ENCODE peak calls at places on chromosomes 12 and 14, in four cellular contexts. J, Y, M and S are unnamed samples.

GRCh38 chr12:131734336-131735152 is 23.7 kb downstream of the SFSWAP start:
- DNase-seq in J (no peak), Y (no peak), M (no peak), S (no peak)

GRCh38 chr14:44846232-44846824 is 115.4 kb downstream of the KLHL28 start:
- DNase-seq in J (peak; percentile 40), Y (no peak), M (peak; percentile 67), S (no peak)

GRCh38 chr12:96132819-96133218 is 61.4 kb upstream of the ELK3 start:
- DNase-seq in J (no peak), Y (no peak), M (no peak), S (no peak)

GRCh38 chr12:108519558-108519957 is 4.5 kb downstream of the FICD start:
- DNase-seq in J (no peak), Y (no peak), M (no peak), S (no peak)

GRCh38 chr14:97791072-97791471 is 993.9 kb downstream of the VRK1 start:
- DNase-seq in J (no peak), Y (no peak), M (no peak), S (no peak)

GRCh38 chr12:53827306-53827705 is 75.5 kb upstream of the CISTR start:
- DNase-seq in J (no peak), Y (no peak), M (no peak), S (no peak)

GRCh38 chr12:57128519-57129247 is 400 bp downstream of the LRP1 start:
- DNase-seq in J (no peak), Y (no peak), M (no peak), S (no peak)

GRCh38 chr14:105255021-105255507 is 6.7 kb downstream of the BTBD6 start:
- DNase-seq in J (peak; percentile 23), Y (no peak), M (peak; percentile 12), S (no peak)

GRCh38 chr12:109458771-109459208 is 18.3 kb downstream of the KCTD10 start:
- DNase-seq in J (peak; percentile 71), Y (no peak), M (peak; percentile 64), S (no peak)

GRCh38 chr12:85000766-85001165 is 35.3 kb downstream of the TSPAN19 start:
- DNase-seq in J (no peak), Y (no peak), M (no peak), S (no peak)

GRCh38 chr14:74566174-74567125 is 45.6 kb downstream of the LTBP2 start:
- DNase-seq in J (no peak), Y (peak; percentile 34), M (peak; percentile 57), S (no peak)

GRCh38 chr12:108310489-108310888 is 28.6 kb downstream of the CMKLR1 start:
- DNase-seq in J (peak; percentile 20), Y (no peak), M (peak; percentile 1), S (no peak)

GRCh38 chr12:50013361-50014147 is 11.7 kb downstream of the RACGAP1 start:
- DNase-seq in J (no peak), Y (no peak), M (no peak), S (no peak)

GRCh38 chr14:84750763-84751554 is 779.0 kb upstream of the FLRT2 start:
- DNase-seq in J (peak; percentile 81), Y (no peak), M (peak; percentile 33), S (peak; percentile 46)

GRCh38 chr12:111105294-111105693 is 184.9 kb upstream of the MYL2 start:
- DNase-seq in J (no peak), Y (no peak), M (no peak), S (no peak)

GRCh38 chr12:58727526-58727925 is 192.8 kb downstream of the LRIG3 start:
- DNase-seq in J (no peak), Y (no peak), M (peak; percentile 36), S (no peak)

GRCh38 chr14:67263499-67264149 is 22.4 kb downstream of the PALS1 start:
- DNase-seq in J (peak; percentile 78), Y (no peak), M (peak; percentile 73), S (no peak)

GRCh38 chr14:26598081-26598671 is 343 bp upstream of the NOVA1 start:
- DNase-seq in J (peak; percentile 90), Y (peak; percentile 83), M (peak; percentile 88), S (peak; percentile 84)

DNA sequence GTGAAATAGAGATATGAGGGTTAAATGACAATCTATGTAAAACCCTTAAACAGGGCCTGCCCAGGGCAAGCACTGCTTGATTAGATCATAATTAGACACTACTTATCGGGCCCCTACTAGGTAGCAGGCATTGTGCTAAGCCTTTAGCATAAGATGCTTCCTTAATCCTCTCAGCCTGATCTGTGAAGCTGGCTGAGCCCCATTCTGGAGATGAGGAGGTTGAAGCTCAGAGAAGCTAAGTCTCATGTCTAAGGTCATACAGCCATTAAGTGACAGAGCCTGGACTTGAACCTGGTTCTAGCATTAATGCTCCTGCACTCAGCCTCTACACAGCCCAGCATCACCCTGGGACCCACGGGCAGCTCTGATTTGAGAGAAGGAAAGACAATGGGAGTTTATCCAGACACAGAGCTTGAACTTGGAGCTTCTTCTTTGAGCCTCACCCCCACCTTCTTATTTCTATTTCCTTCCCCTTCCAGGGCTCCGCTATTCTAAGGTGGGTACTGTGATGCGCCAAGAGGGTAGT is 761 bp upstream of the ZDHHC22 start:
- DNase-seq in J (no peak), Y (no peak), M (no peak), S (no peak)
- H3K4me3 ChIP-seq in J (no peak overlapping the region), Y (no peak overlapping the region), M (no peak overlapping the region), S (no peak overlapping the region)

GRCh38 chr12:93567174-93567573 is 5.3 kb upstream of the SOCS2 start:
- DNase-seq in J (no peak), Y (no peak), M (no peak), S (no peak)

GRCh38 chr12:93568091-93568490 is 4.4 kb upstream of the SOCS2 start:
- DNase-seq in J (no peak), Y (no peak), M (no peak), S (no peak)

GRCh38 chr12:93565760-93566159 is 6.7 kb upstream of the SOCS2 start:
- DNase-seq in J (no peak), Y (no peak), M (no peak), S (no peak)

GRCh38 chr12:93569301-93569655 is 3.2 kb upstream of the SOCS2 start:
- DNase-seq in J (no peak), Y (no peak), M (no peak), S (no peak)

DNA sequence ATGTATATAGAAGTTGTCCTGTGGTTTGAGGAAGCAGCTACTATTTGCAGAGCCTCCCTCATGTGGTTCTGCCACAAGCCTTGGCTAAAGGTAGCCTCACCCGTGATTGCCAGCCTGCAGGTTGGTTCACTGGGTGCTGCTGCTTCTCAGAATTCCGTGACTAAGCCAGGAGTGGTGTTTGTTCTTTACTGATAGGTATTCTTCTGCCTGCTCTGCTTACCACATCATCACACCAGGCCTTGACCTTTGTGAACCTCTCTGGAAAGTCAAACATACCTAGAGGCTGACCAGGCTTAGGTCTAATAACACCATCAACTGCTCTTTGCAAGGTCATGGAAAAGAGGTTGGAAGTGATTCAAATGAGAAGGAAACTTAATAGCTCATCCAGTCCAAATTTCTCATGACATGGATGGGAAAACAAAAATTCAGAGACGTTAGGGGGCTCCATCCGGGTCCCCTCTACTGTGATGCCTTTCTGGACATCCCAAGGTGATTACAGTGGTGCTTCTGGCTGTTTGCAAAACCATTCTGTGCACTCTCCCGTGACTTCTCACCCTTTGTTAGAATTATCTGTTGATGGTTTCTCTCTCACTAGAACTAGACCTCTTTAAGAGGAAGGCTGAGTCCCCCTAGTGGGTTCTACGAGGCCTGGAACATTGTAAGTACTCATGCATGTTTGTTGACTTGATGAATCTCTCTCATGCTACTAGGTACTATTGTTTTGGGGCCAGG is 8.5 kb upstream of the SOCS2 start:
- DNase-seq in J (peak; percentile 11), Y (no peak), M (peak; percentile 44), S (no peak)
- TF ChIP-seq CTCF in J (peak; percentile 47), Y (no peak), M (peak; percentile 37), S (peak; percentile 56)

DNA sequence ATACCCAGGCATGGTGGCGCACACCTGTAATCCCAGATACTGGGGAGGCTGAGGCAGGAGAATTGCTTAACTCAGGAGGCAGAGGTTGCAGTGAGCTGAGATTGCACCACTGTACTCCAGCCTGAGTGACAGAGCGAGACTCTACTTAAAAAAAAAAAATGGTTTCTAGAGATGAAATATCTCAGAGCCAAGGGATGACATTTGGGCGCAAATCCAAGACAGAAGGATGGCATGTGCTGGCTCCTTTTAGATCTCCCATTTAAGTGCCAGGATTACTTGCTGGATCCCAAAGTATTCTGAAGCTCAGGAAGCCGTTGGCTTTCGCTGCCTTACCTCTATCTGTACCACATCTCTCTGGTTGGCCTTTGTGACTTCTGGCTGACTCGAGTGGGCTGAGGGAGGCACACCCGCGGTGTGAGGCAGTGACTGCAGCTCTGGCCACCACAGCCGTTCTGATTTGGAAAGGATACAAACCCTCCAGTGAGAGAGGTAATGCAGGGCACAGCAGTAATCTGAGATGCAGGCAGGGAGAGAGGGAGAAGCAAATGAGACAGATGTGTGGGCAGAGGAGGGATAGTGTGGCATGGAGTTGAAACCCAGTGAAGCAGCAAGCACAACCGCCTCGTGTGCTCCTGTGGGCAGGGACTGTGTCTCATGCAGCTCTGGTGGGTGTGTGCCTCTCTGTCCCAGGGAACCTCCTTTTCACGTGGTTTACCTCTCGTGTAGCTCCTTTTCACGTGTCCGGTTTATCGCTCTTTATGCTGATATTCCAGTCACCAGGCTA is 4.9 kb downstream of the B4GALNT3 start:
- DNase-seq in J (no peak), Y (no peak), M (no peak), S (no peak)
- H3K4me3 ChIP-seq in J (no peak overlapping the region), Y (no peak overlapping the region), M (no peak overlapping the region), S (no peak overlapping the region)

GRCh38 chr12:112198120-112198733 is 72.9 kb downstream of the TRAFD1 start:
- DNase-seq in J (peak; percentile 62), Y (no peak), M (peak; percentile 71), S (peak; percentile 13)
- TF ChIP-seq CTCF in J (peak; percentile 80), Y (no peak), M (peak; percentile 71), S (peak; percentile 79)